ENCODE peak calls at places on chromosomes 2 and 18, in six cellular contexts. F is HFFc6, L is left lung, E is type B pancreatic cell, M is adrenal gland, H is B cell. C is an unnamed sample.

GRCh38 chr2:217279130-217279529 is 419.3 kb upstream of the TNP1 start:
- DNase-seq in F (no peak), L (no peak), E (no peak), M (no peak), H (no peak), C (peak)

GRCh38 chr18:45626330-45627203 is 11.3 kb downstream of the SLC14A2 start:
- DNase-seq in F (peak), L (no peak), E (no peak), M (no peak), H (no peak), C (peak)

GRCh38 chr2:67783026-67783425 is 279.8 kb downstream of the C1D start:
- DNase-seq in F (no peak), L (no peak), E (no peak), M (no peak), H (no peak), C (no peak)

GRCh38 chr2:18178736-18179349 is 300.4 kb downstream of the KCNS3 start:
- DNase-seq in F (peak), L (no peak), E (no peak), M (no peak), H (peak), C (peak)

GRCh38 chr18:28432350-28432749 is 255.4 kb upstream of the CDH2 start:
- DNase-seq in F (no peak), L (no peak), E (no peak), M (no peak), H (no peak), C (no peak)

GRCh38 chr2:132652501-132652900 is 17.5 kb downstream of the LYPD1 start:
- DNase-seq in F (no peak), L (peak), E (no peak), M (no peak), H (no peak), C (no peak)

GRCh38 chr2:127770973-127771735 is 39.8 kb downstream of the WDR33 start:
- DNase-seq in F (peak), L (no peak), E (no peak), M (no peak), H (no peak), C (peak)

GRCh38 chr2:134120718-134121630 is 132.9 kb upstream of the MGAT5 start:
- DNase-seq in F (peak), L (peak), E (no peak), M (peak), H (peak), C (peak)

GRCh38 chr2:202056611-202057010 is 16.4 kb upstream of the KIAA2012 start:
- DNase-seq in F (no peak), L (no peak), E (no peak), M (no peak), H (no peak), C (no peak)

GRCh38 chr2:217064234-217065103 is 204.6 kb upstream of the TNP1 start:
- DNase-seq in F (no peak), L (no peak), E (no peak), M (peak), H (no peak), C (peak)

GRCh38 chr18:48264508-48264907 is 144.7 kb downstream of the ZBTB7C start:
- DNase-seq in F (no peak), L (no peak), E (no peak), M (no peak), H (no peak), C (no peak)

GRCh38 chr2:61368687-61369665 is 101.9 kb downstream of the USP34 start:
- DNase-seq in F (no peak), L (no peak), E (no peak), M (no peak), H (peak), C (no peak)

GRCh38 chr2:58680938-58681337 is 439.8 kb upstream of the FANCL start:
- DNase-seq in F (no peak), L (no peak), E (no peak), M (no peak), H (no peak), C (no peak)

GRCh38 chr18:49168281-49168680 is 217.5 kb upstream of the SMAD7 start:
- DNase-seq in F (no peak), L (no peak), E (no peak), M (no peak), H (no peak), C (no peak)

GRCh38 chr18:31946305-31947046 is 3.5 kb upstream of the TRAPPC8 start:
- DNase-seq in F (no peak), L (no peak), E (no peak), M (no peak), H (no peak), C (no peak)

GRCh38 chr2:172273910-172274571 is 153.3 kb upstream of the ITGA6 start:
- DNase-seq in F (no peak), L (no peak), E (no peak), M (no peak), H (no peak), C (no peak)

GRCh38 chr18:3594760-3595241 is 144.8 kb downstream of the TGIF1 start:
- DNase-seq in F (no peak), L (no peak), E (no peak), M (no peak), H (no peak), C (peak)

GRCh38 chr2:3287896-3288295 is 89.7 kb downstream of the EIPR1 start:
- DNase-seq in F (no peak), L (peak), E (no peak), M (peak), H (no peak), C (no peak)

GRCh38 chr2:5111581-5111980 is 580.6 kb upstream of the SOX11 start:
- DNase-seq in F (no peak), L (no peak), E (no peak), M (no peak), H (no peak), C (no peak)

GRCh38 chr2:242020196-242021004 is 150.9 kb downstream of the RTP5 start:
- DNase-seq in F (no peak), L (peak), E (no peak), M (no peak), H (peak), C (peak)

GRCh38 chr2:159249955-159250723 is 36.4 kb downstream of the WDSUB1 start:
- DNase-seq in F (peak), L (no peak), E (no peak), M (peak), H (peak), C (peak)

GRCh38 chr2:197628043-197628500 is 47.3 kb downstream of the RFTN2 start:
- DNase-seq in F (no peak), L (no peak), E (no peak), M (no peak), H (no peak), C (peak)

GRCh38 chr2:8552264-8552913 is 129.5 kb upstream of the ID2 start:
- DNase-seq in F (no peak), L (peak), E (no peak), M (peak), H (peak), C (no peak)
- TF ChIP-seq CTCF in F (no peak), L (no peak), E (no peak), M (no peak), H (no peak), C (no peak)

GRCh38 chr2:144071461-144071860 is 448.5 kb downstream of the ZEB2 start:
- DNase-seq in F (peak), L (no peak), E (no peak), M (no peak), H (no peak), C (peak)
- TF ChIP-seq CTCF in F (peak), L (no peak), E (no peak), M (peak), H (no peak), C (peak)

DNA sequence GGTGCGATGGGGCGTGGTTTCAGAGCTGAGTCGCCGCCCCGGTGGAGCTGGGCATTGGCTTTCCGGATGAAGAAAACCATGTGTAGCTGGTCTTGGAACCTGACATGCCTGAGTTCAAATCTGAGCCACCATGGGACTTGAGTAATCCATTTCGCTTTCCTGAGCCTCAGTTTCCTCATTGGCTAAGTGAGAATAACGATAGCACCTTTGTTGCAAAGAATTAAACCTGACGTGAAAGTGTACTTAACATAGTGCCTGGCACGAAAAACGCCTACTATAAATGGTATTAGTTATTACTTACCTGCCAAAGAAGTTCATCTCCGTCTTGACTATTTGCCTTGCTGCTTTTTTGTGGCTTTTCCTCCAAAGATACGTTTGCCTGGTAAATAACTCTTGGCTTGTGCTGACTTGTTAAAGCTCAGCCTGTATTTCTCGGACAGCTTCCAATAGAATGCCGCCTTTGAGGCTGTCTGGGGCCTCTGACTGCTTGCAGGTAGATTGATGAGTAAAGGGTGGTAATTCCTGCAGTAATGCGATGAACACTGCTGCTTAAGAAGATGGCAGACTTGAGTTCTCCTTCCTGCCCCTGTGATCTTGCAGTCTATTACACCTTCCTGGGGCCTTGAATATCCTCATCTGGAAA is 1.3 kb downstream of the CDCA7 start:
- DNase-seq in F (no peak), L (no peak), E (no peak), M (no peak), H (no peak), C (no peak)
- TF ChIP-seq CTCF in F (no peak), L (no peak), E (no peak), M (no peak), H (no peak), C (no peak)

GRCh38 chr2:38129410-38129809 is 53.5 kb upstream of the CYP1B1 start:
- DNase-seq in F (no peak), L (no peak), E (no peak), M (no peak), H (no peak), C (no peak)

GRCh38 chr2:38131665-38132064 is 55.7 kb upstream of the CYP1B1 start:
- DNase-seq in F (no peak), L (no peak), E (no peak), M (no peak), H (no peak), C (no peak)

GRCh38 chr2:38128653-38129052 is 52.7 kb upstream of the CYP1B1 start:
- DNase-seq in F (no peak), L (no peak), E (no peak), M (peak), H (no peak), C (peak)

GRCh38 chr2:38130877-38131276 is 54.9 kb upstream of the CYP1B1 start:
- DNase-seq in F (no peak), L (no peak), E (no peak), M (no peak), H (no peak), C (no peak)

GRCh38 chr2:38129987-38130386 is 54.0 kb upstream of the CYP1B1 start:
- DNase-seq in F (no peak), L (no peak), E (no peak), M (no peak), H (no peak), C (no peak)
- TF ChIP-seq CTCF in F (no peak), L (no peak), E (no peak), M (no peak), H (no peak), C (no peak)

GRCh38 chr2:54106631-54107454 is 8.6 kb upstream of the ACYP2 start:
- DNase-seq in F (peak), L (no peak), E (no peak), M (peak), H (peak), C (peak)

GRCh38 chr2:54099834-54100595 is 15.4 kb upstream of the ACYP2 start:
- DNase-seq in F (no peak), L (no peak), E (no peak), M (no peak), H (peak), C (no peak)

GRCh38 chr2:54107455-54107764 is 8.0 kb upstream of the ACYP2 start:
- DNase-seq in F (no peak), L (no peak), E (no peak), M (no peak), H (no peak), C (no peak)

GRCh38 chr2:54100772-54101171 is 14.6 kb upstream of the ACYP2 start:
- DNase-seq in F (no peak), L (no peak), E (no peak), M (no peak), H (no peak), C (no peak)

GRCh38 chr2:54103454-54104314 is 11.7 kb upstream of the ACYP2 start:
- DNase-seq in F (peak), L (no peak), E (no peak), M (peak), H (peak), C (peak)
- TF ChIP-seq CTCF in F (no peak), L (no peak), E (no peak), M (peak), H (peak), C (peak)

DNA sequence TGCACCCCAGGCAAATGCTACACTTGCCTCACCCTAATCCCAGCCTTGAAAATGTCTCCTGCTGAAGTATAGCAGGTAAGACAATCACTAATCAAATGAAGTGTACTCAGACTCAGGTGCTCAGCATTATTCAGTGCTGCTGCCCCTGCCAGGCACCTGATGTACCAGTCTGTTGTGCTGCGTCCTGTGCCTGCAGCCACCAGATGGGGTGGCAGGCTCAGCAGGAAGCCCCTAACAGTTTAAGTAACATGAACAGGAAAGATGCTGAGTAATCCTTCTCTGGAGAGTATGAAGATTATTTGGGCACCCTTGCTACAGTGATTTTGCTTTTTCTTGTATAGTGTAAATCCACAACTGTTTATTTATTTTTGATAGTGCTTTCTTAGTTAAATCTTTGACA is 69.1 kb downstream of the TACR1 start:
- DNase-seq in F (no peak), L (no peak), E (no peak), M (no peak), H (peak), C (no peak)
- TF ChIP-seq CTCF in F (no peak), L (no peak), E (peak), M (no peak), H (no peak), C (no peak)

DNA sequence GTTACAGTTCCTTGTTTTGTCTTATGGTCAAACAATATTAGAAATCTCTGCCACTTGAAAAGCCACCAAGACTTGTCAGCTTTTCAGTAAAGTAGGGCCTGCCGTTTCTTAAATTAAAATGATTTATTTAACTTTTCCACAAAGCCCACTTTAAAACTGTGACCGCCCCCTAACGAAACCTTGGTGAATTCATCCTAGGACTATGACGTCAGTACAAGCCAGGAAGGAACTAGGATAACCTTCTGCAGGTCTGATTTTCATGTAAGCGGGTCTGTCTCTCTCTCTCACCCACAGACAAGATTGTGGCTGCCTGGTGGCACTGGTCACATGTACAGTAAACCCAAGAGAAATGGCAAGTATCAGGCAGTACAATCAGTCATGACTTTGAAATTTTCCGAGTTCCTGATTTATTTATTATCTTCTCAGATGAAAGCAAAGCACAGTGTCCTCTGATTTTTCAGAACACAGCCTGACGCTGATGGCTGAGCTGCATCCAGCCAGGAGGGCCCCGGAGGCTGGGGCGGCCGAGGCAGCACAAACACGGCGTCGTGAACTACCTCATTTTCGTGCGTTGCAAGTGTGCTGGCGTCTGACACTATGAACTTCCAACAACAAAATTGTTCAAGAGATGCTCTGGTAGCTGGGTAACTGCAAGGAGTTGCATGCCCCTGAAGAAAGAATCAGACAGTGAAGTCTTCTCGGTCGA is 18.9 kb downstream of the SALL3 start:
- DNase-seq in F (no peak), L (peak), E (no peak), M (no peak), H (no peak), C (no peak)
- TF ChIP-seq CTCF in F (no peak), L (no peak), E (no peak), M (no peak), H (no peak), C (no peak)

DNA sequence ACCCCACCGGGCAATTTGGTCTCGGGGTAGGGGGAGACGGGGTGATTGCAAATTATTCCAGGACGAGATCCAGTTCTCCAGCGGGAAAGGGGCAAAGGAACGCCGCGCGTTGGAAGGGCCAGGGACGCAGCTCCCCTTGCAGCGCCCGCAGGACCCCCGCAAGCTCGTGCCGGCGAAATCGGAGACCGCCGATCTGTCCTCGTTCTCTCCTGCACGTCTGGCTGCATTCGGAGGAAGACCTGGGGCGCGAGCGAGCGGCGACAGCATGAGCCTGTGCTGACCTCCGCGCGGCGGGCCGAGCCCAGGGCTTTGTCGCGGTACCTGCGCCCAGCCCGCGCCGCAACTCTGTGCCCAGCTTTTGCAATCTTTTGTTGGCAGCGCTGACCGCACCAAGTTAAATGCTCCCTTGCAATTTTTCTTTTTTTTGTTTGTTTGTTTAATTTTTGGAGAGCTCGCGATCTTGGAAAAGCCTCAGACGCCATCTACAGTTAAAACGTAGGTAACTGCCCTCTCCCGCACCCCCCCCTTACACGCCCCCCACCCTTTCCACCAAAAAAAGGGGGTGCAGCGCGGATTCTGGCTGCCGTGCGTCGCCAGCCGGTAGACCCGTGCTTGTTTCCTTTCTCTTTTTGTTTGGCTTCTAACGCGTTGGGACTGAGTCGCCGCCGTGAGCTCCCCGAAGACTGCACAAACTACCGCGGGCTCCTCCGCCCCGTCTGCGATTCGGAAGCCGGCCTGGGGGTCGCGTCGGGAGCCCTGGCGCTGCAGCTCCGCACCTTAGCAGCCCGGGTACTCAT is 653 bp downstream of the TRIB2 start:
- DNase-seq in F (peak), L (peak), E (peak), M (peak), H (peak), C (peak)
- TF ChIP-seq CTCF in F (peak), L (no peak), E (peak), M (peak), H (peak), C (peak)